ENCODE peak calls at places on chromosomes 11 and 22, in eight cellular contexts. One of them, this sample, is unnamed.
A peak's percentile ranks its signal among the peaks of the same experiment; 100 is the strongest.

GRCh38 chr11:1878134-1879031 is 13.3 kb downstream of the PRR33 start:
- DNase-seq in AG10803: no peak
- DNase-seq in foreskin fibroblast: no peak
- DNase-seq in A549: no peak
- DNase-seq in CD8-positive, alpha-beta T cell: no peak
- DNase-seq in WTC11: no peak
- DNase-seq in GM13977: no peak
- DNase-seq in epithelial cell of esophagus: no peak
- DNase-seq in this sample: no peak

GRCh38 chr22:42805016-42805997 is 51.8 kb downstream of the ARFGAP3 start:
- DNase-seq in AG10803: no peak
- DNase-seq in foreskin fibroblast: no peak
- DNase-seq in A549: no peak
- DNase-seq in CD8-positive, alpha-beta T cell: no peak
- DNase-seq in WTC11: no peak
- DNase-seq in GM13977: no peak
- DNase-seq in epithelial cell of esophagus: peak; percentile 59
- DNase-seq in this sample: no peak

GRCh38 chr11:32983506-32983905 is 32.2 kb upstream of the DEPDC7 start:
- DNase-seq in AG10803: no peak
- DNase-seq in foreskin fibroblast: no peak
- DNase-seq in A549: no peak
- DNase-seq in CD8-positive, alpha-beta T cell: no peak
- DNase-seq in WTC11: no peak
- DNase-seq in GM13977: no peak
- DNase-seq in epithelial cell of esophagus: no peak
- DNase-seq in this sample: no peak

GRCh38 chr11:120119121-120119520 is 18.8 kb downstream of the TRIM29 start:
- DNase-seq in AG10803: no peak
- DNase-seq in foreskin fibroblast: no peak
- DNase-seq in A549: no peak
- DNase-seq in CD8-positive, alpha-beta T cell: no peak
- DNase-seq in WTC11: no peak
- DNase-seq in GM13977: no peak
- DNase-seq in epithelial cell of esophagus: no peak
- DNase-seq in this sample: no peak

GRCh38 chr11:29310706-29311342 is 706.0 kb downstream of the KCNA4 start:
- DNase-seq in AG10803: no peak
- DNase-seq in foreskin fibroblast: no peak
- DNase-seq in A549: no peak
- DNase-seq in CD8-positive, alpha-beta T cell: no peak
- DNase-seq in WTC11: no peak
- DNase-seq in GM13977: no peak
- DNase-seq in epithelial cell of esophagus: peak; percentile 84
- DNase-seq in this sample: no peak

GRCh38 chr11:70766901-70767300 is 368.6 kb downstream of the CTTN start:
- DNase-seq in AG10803: no peak
- DNase-seq in foreskin fibroblast: no peak
- DNase-seq in A549: no peak
- DNase-seq in CD8-positive, alpha-beta T cell: no peak
- DNase-seq in WTC11: no peak
- DNase-seq in GM13977: no peak
- DNase-seq in epithelial cell of esophagus: no peak
- DNase-seq in this sample: no peak

GRCh38 chr11:86484164-86484794 is 109.6 kb downstream of the CCDC81 start:
- DNase-seq in AG10803: peak; percentile 100
- DNase-seq in foreskin fibroblast: peak; percentile 97
- DNase-seq in A549: peak; percentile 91
- DNase-seq in CD8-positive, alpha-beta T cell: no peak
- DNase-seq in WTC11: no peak
- DNase-seq in GM13977: no peak
- DNase-seq in epithelial cell of esophagus: peak; percentile 79
- DNase-seq in this sample: no peak

GRCh38 chr11:131895865-131896264 is 525.5 kb downstream of the NTM start:
- DNase-seq in AG10803: no peak
- DNase-seq in foreskin fibroblast: no peak
- DNase-seq in A549: no peak
- DNase-seq in CD8-positive, alpha-beta T cell: no peak
- DNase-seq in WTC11: no peak
- DNase-seq in GM13977: no peak
- DNase-seq in epithelial cell of esophagus: no peak
- DNase-seq in this sample: no peak

GRCh38 chr11:67365756-67366384 is 7.5 kb downstream of the CLCF1 start:
- DNase-seq in AG10803: no peak
- DNase-seq in foreskin fibroblast: no peak
- DNase-seq in A549: no peak
- DNase-seq in CD8-positive, alpha-beta T cell: no peak
- DNase-seq in WTC11: no peak
- DNase-seq in GM13977: no peak
- DNase-seq in epithelial cell of esophagus: no peak
- DNase-seq in this sample: no peak

GRCh38 chr11:44760917-44761545 is 34.3 kb downstream of the TSPAN18 start:
- DNase-seq in AG10803: peak; percentile 79
- DNase-seq in foreskin fibroblast: peak; percentile 75
- DNase-seq in A549: peak; percentile 71
- DNase-seq in CD8-positive, alpha-beta T cell: no peak
- DNase-seq in WTC11: peak; percentile 66
- DNase-seq in GM13977: no peak
- DNase-seq in epithelial cell of esophagus: peak; percentile 78
- DNase-seq in this sample: no peak

GRCh38 chr11:16853266-16853665 is 114.8 kb downstream of the C11orf58 start:
- DNase-seq in AG10803: no peak
- DNase-seq in foreskin fibroblast: no peak
- DNase-seq in A549: no peak
- DNase-seq in CD8-positive, alpha-beta T cell: no peak
- DNase-seq in WTC11: no peak
- DNase-seq in GM13977: no peak
- DNase-seq in epithelial cell of esophagus: no peak
- DNase-seq in this sample: no peak

GRCh38 chr11:34512810-34513673 is 552 bp downstream of the ELF5 start:
- DNase-seq in AG10803: peak; percentile 42
- DNase-seq in foreskin fibroblast: peak; percentile 37
- DNase-seq in A549: peak; percentile 81
- DNase-seq in CD8-positive, alpha-beta T cell: peak; percentile 2
- DNase-seq in WTC11: peak; percentile 78
- DNase-seq in GM13977: peak; percentile 71
- DNase-seq in epithelial cell of esophagus: peak; percentile 71
- DNase-seq in this sample: peak; percentile 66

GRCh38 chr11:1116666-1117390 is 40.9 kb upstream of the MUC5AC start:
- DNase-seq in AG10803: no peak
- DNase-seq in foreskin fibroblast: no peak
- DNase-seq in A549: no peak
- DNase-seq in CD8-positive, alpha-beta T cell: no peak
- DNase-seq in WTC11: no peak
- DNase-seq in GM13977: no peak
- DNase-seq in epithelial cell of esophagus: no peak
- DNase-seq in this sample: no peak

GRCh38 chr11:118996926-118997626 is 862 bp upstream of the CENATAC start:
- DNase-seq in AG10803: peak; percentile 25
- DNase-seq in foreskin fibroblast: no peak
- DNase-seq in A549: peak; percentile 65
- DNase-seq in CD8-positive, alpha-beta T cell: no peak
- DNase-seq in WTC11: no peak
- DNase-seq in GM13977: peak; percentile 78
- DNase-seq in epithelial cell of esophagus: peak; percentile 28
- DNase-seq in this sample: no peak

GRCh38 chr22:19942071-19942885 is 660 bp upstream of the TXNRD2 start:
- DNase-seq in AG10803: peak; percentile 80
- DNase-seq in foreskin fibroblast: peak; percentile 61
- DNase-seq in A549: peak; percentile 18
- DNase-seq in CD8-positive, alpha-beta T cell: no peak
- DNase-seq in WTC11: no peak
- DNase-seq in GM13977: peak; percentile 72
- DNase-seq in epithelial cell of esophagus: no peak
- DNase-seq in this sample: no peak

GRCh38 chr11:1481483-1481825 is 5.1 kb downstream of the MOB2 start:
- DNase-seq in AG10803: no peak
- DNase-seq in foreskin fibroblast: no peak
- DNase-seq in A549: no peak
- DNase-seq in CD8-positive, alpha-beta T cell: no peak
- DNase-seq in WTC11: no peak
- DNase-seq in GM13977: no peak
- DNase-seq in epithelial cell of esophagus: no peak
- DNase-seq in this sample: no peak

GRCh38 chr11:117052196-117053149 is 45.8 kb downstream of the SIK3 start:
- DNase-seq in AG10803: no peak
- DNase-seq in foreskin fibroblast: no peak
- DNase-seq in A549: no peak
- DNase-seq in CD8-positive, alpha-beta T cell: no peak
- DNase-seq in WTC11: no peak
- DNase-seq in GM13977: no peak
- DNase-seq in epithelial cell of esophagus: no peak
- DNase-seq in this sample: no peak
- TF ChIP-seq CTCF in AG10803: no peak
- TF ChIP-seq CTCF in foreskin fibroblast: no peak
- TF ChIP-seq CTCF in A549: no peak
- TF ChIP-seq CTCF in CD8-positive, alpha-beta T cell: no peak
- TF ChIP-seq CTCF in WTC11: no peak
- TF ChIP-seq CTCF in GM13977: no peak
- TF ChIP-seq CTCF in epithelial cell of esophagus: no peak
- TF ChIP-seq CTCF in this sample: no peak

GRCh38 chr22:24134090-24134846 is 47.0 kb upstream of the SUSD2 start:
- DNase-seq in AG10803: no peak
- DNase-seq in foreskin fibroblast: no peak
- DNase-seq in A549: no peak
- DNase-seq in CD8-positive, alpha-beta T cell: peak; percentile 72
- DNase-seq in WTC11: no peak
- DNase-seq in GM13977: no peak
- DNase-seq in epithelial cell of esophagus: no peak
- DNase-seq in this sample: peak; percentile 65

GRCh38 chr22:24128631-24129601 is 52.4 kb upstream of the SUSD2 start:
- DNase-seq in AG10803: no peak
- DNase-seq in foreskin fibroblast: no peak
- DNase-seq in A549: no peak
- DNase-seq in CD8-positive, alpha-beta T cell: no peak
- DNase-seq in WTC11: no peak
- DNase-seq in GM13977: no peak
- DNase-seq in epithelial cell of esophagus: no peak
- DNase-seq in this sample: no peak

GRCh38 chr22:24129980-24130379 is 51.3 kb upstream of the SUSD2 start:
- DNase-seq in AG10803: no peak
- DNase-seq in foreskin fibroblast: no peak
- DNase-seq in A549: no peak
- DNase-seq in CD8-positive, alpha-beta T cell: no peak
- DNase-seq in WTC11: no peak
- DNase-seq in GM13977: no peak
- DNase-seq in epithelial cell of esophagus: no peak
- DNase-seq in this sample: no peak

GRCh38 chr22:24137595-24137994 is 43.7 kb upstream of the SUSD2 start:
- DNase-seq in AG10803: peak; percentile 90
- DNase-seq in foreskin fibroblast: peak; percentile 82
- DNase-seq in A549: no peak
- DNase-seq in CD8-positive, alpha-beta T cell: no peak
- DNase-seq in WTC11: no peak
- DNase-seq in GM13977: no peak
- DNase-seq in epithelial cell of esophagus: no peak
- DNase-seq in this sample: no peak

GRCh38 chr22:24133187-24133965 is 47.9 kb upstream of the SUSD2 start:
- DNase-seq in AG10803: peak; percentile 11
- DNase-seq in foreskin fibroblast: no peak
- DNase-seq in A549: no peak
- DNase-seq in CD8-positive, alpha-beta T cell: no peak
- DNase-seq in WTC11: peak; percentile 42
- DNase-seq in GM13977: no peak
- DNase-seq in epithelial cell of esophagus: no peak
- DNase-seq in this sample: no peak
- TF ChIP-seq CTCF in AG10803: peak; percentile 30
- TF ChIP-seq CTCF in foreskin fibroblast: peak; percentile 33
- TF ChIP-seq CTCF in A549: no peak
- TF ChIP-seq CTCF in CD8-positive, alpha-beta T cell: peak; percentile 53
- TF ChIP-seq CTCF in WTC11: no peak
- TF ChIP-seq CTCF in GM13977: peak; percentile 36
- TF ChIP-seq CTCF in epithelial cell of esophagus: peak; percentile 8
- TF ChIP-seq CTCF in this sample: no peak

DNA sequence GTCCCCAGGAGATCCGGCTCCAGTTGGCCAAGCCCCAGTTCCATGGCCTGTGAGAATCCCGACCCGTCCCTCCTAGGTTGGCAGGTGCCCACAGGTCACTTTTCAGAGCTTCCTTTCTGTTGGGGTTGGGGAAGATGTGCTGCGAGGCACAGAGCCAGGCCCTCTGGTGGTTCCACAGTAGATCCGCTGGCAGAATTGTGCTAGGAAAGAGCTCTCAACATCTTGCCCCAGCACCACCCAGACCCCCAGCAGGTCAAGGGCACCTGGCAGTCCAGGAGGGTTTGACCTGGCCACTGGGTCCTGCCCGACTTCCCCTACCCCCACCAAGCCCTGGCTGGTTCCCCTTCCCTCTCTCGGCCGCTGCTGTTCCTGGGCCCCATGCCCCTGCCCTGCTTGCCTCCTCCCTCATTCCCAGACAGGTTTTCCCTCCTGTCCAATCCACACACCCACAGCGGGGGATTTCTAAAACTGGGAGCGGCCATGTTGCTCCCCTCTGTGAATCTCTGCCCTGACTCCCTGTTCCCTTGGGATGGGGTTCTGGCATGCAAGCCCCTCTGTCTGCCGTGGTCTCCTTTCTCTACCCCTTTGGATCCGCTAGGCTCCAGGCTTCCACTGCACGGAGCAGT is 26.2 kb upstream of the GCAT start:
- DNase-seq in AG10803: no peak
- DNase-seq in foreskin fibroblast: no peak
- DNase-seq in A549: no peak
- DNase-seq in CD8-positive, alpha-beta T cell: no peak
- DNase-seq in WTC11: peak; percentile 38
- DNase-seq in GM13977: no peak
- DNase-seq in epithelial cell of esophagus: no peak
- DNase-seq in this sample: no peak
- TF ChIP-seq CTCF in AG10803: peak; percentile 49
- TF ChIP-seq CTCF in foreskin fibroblast: peak; percentile 22
- TF ChIP-seq CTCF in A549: peak; percentile 7
- TF ChIP-seq CTCF in CD8-positive, alpha-beta T cell: no peak
- TF ChIP-seq CTCF in WTC11: no peak
- TF ChIP-seq CTCF in GM13977: no peak
- TF ChIP-seq CTCF in epithelial cell of esophagus: peak; percentile 51
- TF ChIP-seq CTCF in this sample: peak; percentile 14

GRCh38 chr11:64242920-64243854 is 2.3 kb downstream of the FKBP2 start:
- DNase-seq in AG10803: no peak
- DNase-seq in foreskin fibroblast: no peak
- DNase-seq in A549: no peak
- DNase-seq in CD8-positive, alpha-beta T cell: no peak
- DNase-seq in WTC11: no peak
- DNase-seq in GM13977: no peak
- DNase-seq in epithelial cell of esophagus: no peak
- DNase-seq in this sample: no peak

GRCh38 chr11:64241175-64241429 is 207 bp downstream of the FKBP2 start:
- DNase-seq in AG10803: no peak
- DNase-seq in foreskin fibroblast: no peak
- DNase-seq in A549: no peak
- DNase-seq in CD8-positive, alpha-beta T cell: no peak
- DNase-seq in WTC11: no peak
- DNase-seq in GM13977: no peak
- DNase-seq in epithelial cell of esophagus: no peak
- DNase-seq in this sample: no peak

GRCh38 chr11:64239662-64240466 is 1.0 kb upstream of the FKBP2 start:
- DNase-seq in AG10803: no peak
- DNase-seq in foreskin fibroblast: no peak
- DNase-seq in A549: no peak
- DNase-seq in CD8-positive, alpha-beta T cell: no peak
- DNase-seq in WTC11: no peak
- DNase-seq in GM13977: peak; percentile 80
- DNase-seq in epithelial cell of esophagus: no peak
- DNase-seq in this sample: no peak

GRCh38 chr11:64240467-64241174 is at the start of gene FKBP2:
- DNase-seq in AG10803: peak; percentile 96
- DNase-seq in foreskin fibroblast: peak; percentile 96
- DNase-seq in A549: peak; percentile 94
- DNase-seq in CD8-positive, alpha-beta T cell: peak; percentile 94
- DNase-seq in WTC11: peak; percentile 97
- DNase-seq in GM13977: peak; percentile 96
- DNase-seq in epithelial cell of esophagus: peak; percentile 99
- DNase-seq in this sample: peak; percentile 93

GRCh38 chr11:64241430-64242153 is 697 bp downstream of the FKBP2 start:
- DNase-seq in AG10803: peak; percentile 99
- DNase-seq in foreskin fibroblast: peak; percentile 99
- DNase-seq in A549: peak; percentile 77
- DNase-seq in CD8-positive, alpha-beta T cell: peak; percentile 99
- DNase-seq in WTC11: peak; percentile 100
- DNase-seq in GM13977: peak; percentile 98
- DNase-seq in epithelial cell of esophagus: peak; percentile 100
- DNase-seq in this sample: peak; percentile 100
- TF ChIP-seq CTCF in AG10803: no peak
- TF ChIP-seq CTCF in foreskin fibroblast: no peak
- TF ChIP-seq CTCF in A549: no peak
- TF ChIP-seq CTCF in CD8-positive, alpha-beta T cell: no peak
- TF ChIP-seq CTCF in WTC11: no peak
- TF ChIP-seq CTCF in GM13977: no peak
- TF ChIP-seq CTCF in epithelial cell of esophagus: no peak
- TF ChIP-seq CTCF in this sample: no peak

This sample was measured in neural crest cell.